ENCODE peak calls at places on chromosome 19, in five cellular contexts. S is central memory CD8-positive, alpha-beta T cell; F is NCI-H1092; L is WERI-Rb-1; V is effector memory CD8-positive, alpha-beta T cell. P is an unnamed sample.

GRCh38 chr19:47813304-47813994 is 8.3 kb upstream of the CRX start:
- DNase-seq in S (peak), F (peak), L (peak), V (peak), P (peak)

GRCh38 chr19:45402469-45403070 is 2.3 kb downstream of the PPP1R13L start:
- DNase-seq in S (no peak), F (no peak), L (no peak), V (no peak), P (no peak)

GRCh38 chr19:18465214-18465963 is 27.5 kb upstream of the ISYNA1 start:
- DNase-seq in S (no peak), F (no peak), L (no peak), V (no peak), P (no peak)

GRCh38 chr19:5547881-5548280 is 19.9 kb downstream of the TINCR start:
- DNase-seq in S (no peak), F (no peak), L (peak), V (no peak), P (peak)

GRCh38 chr19:40273469-40274360 is 11.4 kb downstream of the AKT2 start:
- DNase-seq in S (no peak), F (no peak), L (no peak), V (no peak), P (no peak)

GRCh38 chr19:50943074-50943828 is 9.6 kb downstream of the KLK5 start:
- DNase-seq in S (no peak), F (no peak), L (no peak), V (no peak), P (no peak)

GRCh38 chr19:45917421-45918091 is 3.0 kb upstream of the NANOS2 start:
- DNase-seq in S (no peak), F (no peak), L (no peak), V (no peak), P (no peak)

GRCh38 chr19:45391346-45391745 is 13.5 kb downstream of the PPP1R13L start:
- DNase-seq in S (no peak), F (no peak), L (no peak), V (no peak), P (no peak)

GRCh38 chr19:3404324-3405260 is 38.2 kb downstream of the NFIC start:
- DNase-seq in S (no peak), F (no peak), L (no peak), V (no peak), P (no peak)

GRCh38 chr19:53545271-53546065 is 7.5 kb downstream of the ZNF331 start:
- DNase-seq in S (no peak), F (no peak), L (no peak), V (no peak), P (no peak)

GRCh38 chr19:11273288-11273687 is 11.0 kb upstream of the DOCK6 start:
- DNase-seq in S (no peak), F (no peak), L (no peak), V (no peak), P (no peak)

GRCh38 chr19:10404888-10405808 is 1.8 kb upstream of the CDC37 start:
- DNase-seq in S (no peak), F (no peak), L (no peak), V (no peak), P (no peak)

GRCh38 chr19:53936035-53936434 is 26.7 kb upstream of the CACNG8 start:
- DNase-seq in S (no peak), F (no peak), L (no peak), V (no peak), P (no peak)

GRCh38 chr19:19628499-19629134 is 597 bp upstream of the LPAR2 start:
- DNase-seq in S (peak), F (peak), L (no peak), V (peak), P (peak)

GRCh38 chr19:16520986-16521624 is 21.1 kb downstream of the CHERP start:
- DNase-seq in S (no peak), F (no peak), L (no peak), V (no peak), P (no peak)

P was measured in NCI-H774.